ENCODE peak calls at places on chromosomes 3 and 15, in ten cellular contexts. Q is upper lobe of right lung; W is RWPE1; E is dorsolateral prefrontal cortex; P is tibial nerve; K is WERI-Rb-1; U is right cardiac atrium; L is AG04450; J is left ventricle myocardium inferior; Z is CD4-positive, CD25-positive, alpha-beta regulatory T cell. A is an unnamed sample.

GRCh38 chr3:119559441-119559963 is at the start of gene CD80:
- DNase-seq in Q (peak; percentile 71), W (peak; percentile 19), E (no peak), P (peak; percentile 22), K (peak; percentile 68), U (peak; percentile 66), L (no peak), J (peak; percentile 43), Z (peak; percentile 93), A (no peak)

GRCh38 chr3:190229632-190230424 is 92.4 kb downstream of the CLDN1 start:
- DNase-seq in Q (no peak), W (peak; percentile 21), E (no peak), P (no peak), K (no peak), U (no peak), L (no peak), J (no peak), Z (no peak), A (no peak)

GRCh38 chr15:91867581-91868026 is 14.1 kb downstream of the SLCO3A1 start:
- DNase-seq in Q (peak; percentile 92), W (peak; percentile 98), E (peak; percentile 50), P (no peak), K (no peak), U (peak; percentile 85), L (peak; percentile 57), J (peak; percentile 73), Z (no peak), A (no peak)

GRCh38 chr3:127748754-127749327 is 73.5 kb downstream of the MGLL start:
- DNase-seq in Q (no peak), W (no peak), E (no peak), P (no peak), K (no peak), U (peak; percentile 75), L (no peak), J (no peak), Z (no peak), A (no peak)

GRCh38 chr3:189365609-189366564 is 194.1 kb downstream of the TPRG1 start:
- DNase-seq in Q (no peak), W (no peak), E (no peak), P (no peak), K (no peak), U (no peak), L (no peak), J (no peak), Z (no peak), A (no peak)

GRCh38 chr3:194805546-194805945 is 119.9 kb downstream of the FAM43A start:
- DNase-seq in Q (no peak), W (no peak), E (no peak), P (no peak), K (no peak), U (no peak), L (no peak), J (no peak), Z (no peak), A (no peak)

GRCh38 chr15:65587094-65587493 is 23.8 kb downstream of the INTS14 start:
- DNase-seq in Q (no peak), W (no peak), E (no peak), P (no peak), K (no peak), U (no peak), L (no peak), J (no peak), Z (no peak), A (no peak)

GRCh38 chr3:64360261-64360660 is 135.0 kb upstream of the PRICKLE2 start:
- DNase-seq in Q (no peak), W (no peak), E (no peak), P (no peak), K (peak; percentile 92), U (no peak), L (no peak), J (no peak), Z (no peak), A (no peak)

GRCh38 chr3:105801397-105801796 is 67.4 kb downstream of the CBLB start:
- DNase-seq in Q (no peak), W (no peak), E (no peak), P (no peak), K (no peak), U (no peak), L (no peak), J (no peak), Z (peak; percentile 5), A (no peak)

GRCh38 chr15:69610264-69610663 is 157.6 kb downstream of the RPLP1 start:
- DNase-seq in Q (no peak), W (no peak), E (no peak), P (no peak), K (no peak), U (no peak), L (no peak), J (no peak), Z (no peak), A (no peak)

GRCh38 chr3:77795013-77795412 is 755.1 kb downstream of the ROBO2 start:
- DNase-seq in Q (no peak), W (no peak), E (no peak), P (no peak), K (no peak), U (no peak), L (no peak), J (no peak), Z (no peak), A (no peak)

DNA sequence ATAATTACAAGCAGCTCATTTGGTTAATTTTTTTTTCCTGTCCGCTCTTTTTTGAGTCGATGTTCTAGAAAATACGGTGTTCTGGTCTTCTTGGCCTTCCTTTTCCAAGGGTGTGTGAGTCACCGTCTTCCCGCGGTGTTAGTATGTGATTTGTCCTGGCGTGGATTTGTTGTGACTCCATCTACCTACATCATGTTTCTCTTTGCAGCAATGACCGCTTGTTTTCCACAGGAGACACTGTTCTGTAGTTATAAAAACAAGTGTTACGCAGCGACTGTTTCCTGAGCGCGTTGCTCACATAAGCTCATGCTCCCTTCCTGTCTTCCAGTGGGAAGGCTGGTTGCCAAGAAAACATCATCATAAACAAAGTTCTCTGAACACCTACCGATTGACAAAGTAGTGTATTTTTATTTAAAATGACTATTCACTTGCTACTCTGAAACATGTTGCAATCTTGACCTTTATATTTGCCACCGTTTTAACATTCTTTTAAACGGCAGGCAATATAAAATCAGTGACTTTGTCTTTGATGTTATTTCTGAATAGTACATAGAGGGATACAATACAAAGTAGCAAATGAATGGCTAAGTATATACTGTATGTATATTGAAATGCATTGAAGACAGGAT is 19.0 kb downstream of the USP13 start:
- DNase-seq in Q (no peak), W (no peak), E (no peak), P (no peak), K (no peak), U (no peak), L (no peak), J (no peak), Z (no peak), A (no peak)
- H3K27ac ChIP-seq in Q (peak overlapping the region; percentile 51), W (no peak overlapping the region), E (no peak overlapping the region), P (no peak overlapping the region), K (no peak overlapping the region), U (peak overlapping the region; percentile 23), L (no peak overlapping the region), J (peak overlapping the region; percentile 58), Z (no peak overlapping the region), A (no peak overlapping the region)

DNA sequence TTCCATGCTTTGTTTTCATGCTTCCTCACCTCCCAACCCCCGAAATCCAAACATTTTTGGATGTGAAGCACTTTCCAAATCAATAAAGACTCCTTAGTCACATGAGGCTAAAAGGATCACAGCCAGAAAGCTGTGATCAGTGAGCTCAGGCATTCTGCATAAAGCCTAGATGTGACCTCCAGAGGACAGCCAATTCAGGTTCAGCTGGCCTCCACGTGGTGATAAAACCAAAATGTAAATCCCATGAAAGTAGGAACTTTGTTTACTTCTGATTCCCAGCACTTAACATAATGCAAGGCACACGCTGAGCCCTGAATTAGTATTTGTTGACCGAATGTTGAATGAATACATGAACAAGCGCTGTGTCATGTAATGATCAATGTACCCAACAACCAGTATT is 249.5 kb upstream of the EOMES start:
- DNase-seq in Q (no peak), W (no peak), E (no peak), P (no peak), K (no peak), U (no peak), L (no peak), J (no peak), Z (no peak), A (no peak)
- H3K27ac ChIP-seq in Q (no peak overlapping the region), W (no peak overlapping the region), E (no peak overlapping the region), P (no peak overlapping the region), K (no peak overlapping the region), U (no peak overlapping the region), L (no peak overlapping the region), J (no peak overlapping the region), Z (no peak overlapping the region), A (no peak overlapping the region)

GRCh38 chr15:75107509-75107904 is 84.1 kb downstream of the PPCDC start:
- DNase-seq in Q (no peak), W (no peak), E (no peak), P (no peak), K (no peak), U (no peak), L (no peak), J (no peak), Z (no peak), A (no peak)

GRCh38 chr15:75112278-75112847 is 89.0 kb downstream of the PPCDC start:
- DNase-seq in Q (no peak), W (no peak), E (no peak), P (no peak), K (no peak), U (no peak), L (no peak), J (no peak), Z (no peak), A (no peak)

GRCh38 chr15:75109731-75110130 is 86.3 kb downstream of the PPCDC start:
- DNase-seq in Q (no peak), W (no peak), E (no peak), P (no peak), K (no peak), U (no peak), L (no peak), J (no peak), Z (no peak), A (no peak)

GRCh38 chr15:75107905-75108838 is 84.8 kb downstream of the PPCDC start:
- DNase-seq in Q (no peak), W (peak; percentile 80), E (no peak), P (no peak), K (no peak), U (no peak), L (no peak), J (no peak), Z (peak; percentile 87), A (no peak)

GRCh38 chr15:75109021-75109690 is 85.8 kb downstream of the PPCDC start:
- DNase-seq in Q (no peak), W (no peak), E (no peak), P (no peak), K (peak; percentile 26), U (no peak), L (no peak), J (no peak), Z (no peak), A (no peak)
- H3K27ac ChIP-seq in Q (no peak overlapping the region), W (no peak overlapping the region), E (no peak overlapping the region), P (no peak overlapping the region), K (no peak overlapping the region), U (no peak overlapping the region), L (peak overlapping the region; percentile 11), J (no peak overlapping the region), Z (no peak overlapping the region), A (no peak overlapping the region)

DNA sequence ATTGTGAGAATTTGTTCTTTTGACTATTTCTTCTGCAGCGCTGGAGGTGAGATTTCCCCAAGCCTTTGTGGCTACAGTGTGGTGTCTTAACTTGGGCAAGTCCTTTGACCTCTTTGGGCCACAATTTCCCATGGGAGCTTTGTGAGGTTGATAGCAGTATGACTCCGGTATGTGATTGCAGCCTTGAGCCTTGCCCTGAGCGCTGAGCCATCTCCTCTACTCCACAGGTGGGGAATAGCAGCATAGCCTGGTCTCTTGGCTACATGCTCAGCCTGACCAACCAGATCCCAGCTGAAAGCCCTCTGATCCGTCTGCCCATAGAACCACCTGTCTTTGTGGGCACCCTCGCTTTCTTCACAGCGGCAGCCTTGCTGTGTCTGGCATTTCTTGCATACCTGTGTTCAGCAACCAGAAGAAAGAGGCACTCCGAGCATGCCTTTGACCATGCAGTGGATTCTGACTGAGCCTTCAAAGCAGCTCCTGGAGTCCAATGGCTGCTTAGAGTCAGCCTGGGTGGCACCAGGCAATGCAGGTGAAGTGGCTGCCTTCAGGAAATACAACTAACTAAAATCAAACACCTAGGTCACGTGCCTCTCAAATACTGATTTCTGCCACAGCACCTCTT is 30.0 kb upstream of the RPL14 start:
- DNase-seq in Q (no peak), W (no peak), E (no peak), P (no peak), K (no peak), U (no peak), L (no peak), J (no peak), Z (no peak), A (no peak)
- H3K27ac ChIP-seq in Q (no peak overlapping the region), W (no peak overlapping the region), E (no peak overlapping the region), P (no peak overlapping the region), K (no peak overlapping the region), U (no peak overlapping the region), L (no peak overlapping the region), J (no peak overlapping the region), Z (no peak overlapping the region), A (no peak overlapping the region)

A was measured in caudate nucleus.